ENCODE peak calls at places on chromosome 13, in five cellular contexts. M is fibroblast of mammary gland, J is SK-N-SH, H is skeletal muscle cell, G is fibroblast of pulmonary artery. D is an unnamed sample.

GRCh38 chr13:85286081-85286480 is 513.1 kb downstream of the SLITRK6 start:
- DNase-seq in M (no peak), J (no peak), H (no peak), G (peak; percentile 37), D (no peak)

GRCh38 chr13:89550842-89551422 is 1796.6 kb upstream of the MIR17HG start:
- DNase-seq in M (no peak), J (no peak), H (no peak), G (peak; percentile 16), D (no peak)

GRCh38 chr13:90415902-90416301 is 931.6 kb upstream of the MIR17HG start:
- DNase-seq in M (no peak), J (no peak), H (no peak), G (no peak), D (no peak)

GRCh38 chr13:51600703-51601102 is 16.4 kb downstream of the WDFY2 start:
- DNase-seq in M (no peak), J (no peak), H (no peak), G (no peak), D (no peak)

GRCh38 chr13:101140936-101141335 is 275.4 kb downstream of the NALCN start:
- DNase-seq in M (no peak), J (no peak), H (no peak), G (no peak), D (no peak)

GRCh38 chr13:89923731-89924130 is 1423.8 kb upstream of the MIR17HG start:
- DNase-seq in M (peak; percentile 33), J (no peak), H (peak; percentile 42), G (peak; percentile 21), D (no peak)

GRCh38 chr13:40485611-40486517 is 180.6 kb downstream of the FOXO1 start:
- DNase-seq in M (no peak), J (no peak), H (no peak), G (no peak), D (no peak)

GRCh38 chr13:56314755-56315154 is 826.0 kb upstream of the PRR20A start:
- DNase-seq in M (no peak), J (no peak), H (no peak), G (no peak), D (no peak)

GRCh38 chr13:113921763-113922162 is 52.1 kb downstream of the C13orf46 start:
- DNase-seq in M (no peak), J (no peak), H (no peak), G (no peak), D (no peak)

GRCh38 chr13:67296511-67296910 is 66.4 kb upstream of the PCDH9 start:
- DNase-seq in M (peak; percentile 78), J (no peak), H (no peak), G (no peak), D (no peak)

GRCh38 chr13:95153647-95154405 is 147.4 kb downstream of the ABCC4 start:
- DNase-seq in M (peak; percentile 31), J (no peak), H (peak; percentile 19), G (peak; percentile 64), D (peak; percentile 30)

GRCh38 chr13:38743499-38743898 is 56.6 kb downstream of the FREM2 start:
- DNase-seq in M (no peak), J (no peak), H (no peak), G (no peak), D (no peak)

GRCh38 chr13:21330126-21330861 is 128.8 kb downstream of the ZDHHC20 start:
- DNase-seq in M (no peak), J (no peak), H (no peak), G (no peak), D (no peak)

GRCh38 chr13:30734434-30734833 is 909 bp upstream of the ALOX5AP start:
- DNase-seq in M (peak; percentile 43), J (no peak), H (no peak), G (no peak), D (no peak)

GRCh38 chr13:113474179-113474578 is 16.3 kb downstream of the DCUN1D2 start:
- DNase-seq in M (peak; percentile 49), J (no peak), H (no peak), G (peak; percentile 91), D (no peak)

GRCh38 chr13:48531416-48532145 is 1.3 kb downstream of the RCBTB2 start:
- DNase-seq in M (no peak), J (no peak), H (no peak), G (no peak), D (no peak)

GRCh38 chr13:32838985-32839384 is 177.2 kb upstream of the KL start:
- DNase-seq in M (no peak), J (no peak), H (no peak), G (peak; percentile 30), D (no peak)

GRCh38 chr13:92849381-92849780 is 377.2 kb upstream of the GPC6 start:
- DNase-seq in M (no peak), J (no peak), H (no peak), G (no peak), D (no peak)

GRCh38 chr13:40220299-40220935 is 446.0 kb downstream of the FOXO1 start:
- DNase-seq in M (peak; percentile 69), J (no peak), H (no peak), G (peak; percentile 48), D (no peak)

GRCh38 chr13:43021926-43022670 is 1.3 kb upstream of the DNAJC15 start:
- DNase-seq in M (no peak), J (no peak), H (no peak), G (peak; percentile 57), D (no peak)

GRCh38 chr13:31485183-31485582 is 254.1 kb upstream of the RXFP2 start:
- DNase-seq in M (peak; percentile 75), J (no peak), H (no peak), G (peak; percentile 76), D (no peak)

GRCh38 chr13:20964904-20965303 is 62.4 kb upstream of the XPO4 start:
- DNase-seq in M (peak; percentile 38), J (no peak), H (peak; percentile 10), G (no peak), D (no peak)

GRCh38 chr13:103200118-103200885 is 134.1 kb upstream of the SLC10A2 start:
- DNase-seq in M (no peak), J (no peak), H (no peak), G (no peak), D (no peak)

GRCh38 chr13:24746618-24747247 is 17.2 kb upstream of the RNF17 start:
- DNase-seq in M (no peak), J (no peak), H (no peak), G (no peak), D (no peak)
- H3K4me3 ChIP-seq in M (no peak overlapping the region), J (no peak overlapping the region), H (peak overlapping the region; percentile 42), G (no peak overlapping the region), D (peak overlapping the region; percentile 13)

DNA sequence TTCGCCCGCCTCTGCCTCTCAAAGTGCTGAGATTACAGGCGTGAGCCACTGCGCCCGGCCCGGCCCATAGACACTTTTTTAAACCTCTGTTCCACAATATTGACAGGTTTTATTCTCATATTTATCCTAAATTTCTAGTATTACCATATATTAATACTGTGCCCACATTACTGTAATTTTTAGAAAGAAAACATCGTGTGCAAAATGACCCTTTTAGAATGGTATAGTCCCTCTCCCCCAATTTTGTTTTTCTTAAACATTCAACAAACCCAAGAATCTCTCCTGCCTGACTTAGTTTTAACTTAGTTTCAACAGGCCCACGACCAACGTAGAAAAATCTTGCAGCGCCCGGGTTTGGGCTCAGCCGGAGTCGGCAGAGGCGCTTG is 9.1 kb downstream of the CDX2 start:
- DNase-seq in M (no peak), J (no peak), H (no peak), G (no peak), D (no peak)
- H3K4me3 ChIP-seq in M (no peak overlapping the region), J (no peak overlapping the region), H (no peak overlapping the region), G (no peak overlapping the region), D (no peak overlapping the region)

GRCh38 chr13:98987275-98987674 is 9.4 kb upstream of the DOCK9 start:
- DNase-seq in M (no peak), J (no peak), H (no peak), G (no peak), D (no peak)

GRCh38 chr13:98986226-98986846 is 8.5 kb upstream of the DOCK9 start:
- DNase-seq in M (no peak), J (no peak), H (no peak), G (no peak), D (no peak)

GRCh38 chr13:98988782-98989181 is 10.9 kb upstream of the DOCK9 start:
- DNase-seq in M (no peak), J (no peak), H (no peak), G (no peak), D (no peak)

GRCh38 chr13:98989469-98990235 is 11.8 kb upstream of the DOCK9 start:
- DNase-seq in M (no peak), J (no peak), H (no peak), G (no peak), D (no peak)

DNA sequence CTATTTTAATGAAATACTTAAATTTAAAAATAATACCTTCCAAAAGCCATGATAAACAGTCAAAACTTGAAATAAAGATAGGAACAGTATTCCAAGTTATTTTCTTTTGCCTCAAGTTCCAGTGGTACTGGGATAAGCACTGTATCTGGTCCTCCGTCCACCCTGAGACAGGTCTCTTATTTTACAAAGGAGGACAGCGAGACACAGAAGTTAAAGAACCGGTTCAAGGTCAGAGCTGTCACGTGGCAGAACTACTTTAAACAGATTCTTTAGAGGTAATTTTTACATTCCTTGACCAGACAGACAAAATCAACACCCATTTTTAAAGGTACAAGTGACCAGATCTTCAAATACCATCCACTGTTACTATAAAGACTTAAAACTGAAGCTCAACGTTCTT is 10.4 kb upstream of the DOCK9 start:
- DNase-seq in M (no peak), J (no peak), H (no peak), G (no peak), D (no peak)
- H3K4me3 ChIP-seq in M (no peak overlapping the region), J (no peak overlapping the region), H (no peak overlapping the region), G (no peak overlapping the region), D (no peak overlapping the region)

GRCh38 chr13:36344173-36344572 is 2.0 kb downstream of the SPART start:
- DNase-seq in M (peak; percentile 84), J (no peak), H (peak; percentile 83), G (peak; percentile 88), D (no peak)
- H3K4me3 ChIP-seq in M (peak overlapping the region; percentile 74), J (no peak overlapping the region), H (peak overlapping the region; percentile 85), G (peak overlapping the region; percentile 92), D (no peak overlapping the region)

GRCh38 chr13:26698392-26699196 is 62.0 kb downstream of the GPR12 start:
- DNase-seq in M (peak; percentile 81), J (peak; percentile 87), H (peak; percentile 47), G (peak; percentile 90), D (peak; percentile 62)
- H3K4me3 ChIP-seq in M (peak overlapping the region; percentile 38), J (no peak overlapping the region), H (peak overlapping the region; percentile 30), G (no peak overlapping the region), D (no peak overlapping the region)

DNA sequence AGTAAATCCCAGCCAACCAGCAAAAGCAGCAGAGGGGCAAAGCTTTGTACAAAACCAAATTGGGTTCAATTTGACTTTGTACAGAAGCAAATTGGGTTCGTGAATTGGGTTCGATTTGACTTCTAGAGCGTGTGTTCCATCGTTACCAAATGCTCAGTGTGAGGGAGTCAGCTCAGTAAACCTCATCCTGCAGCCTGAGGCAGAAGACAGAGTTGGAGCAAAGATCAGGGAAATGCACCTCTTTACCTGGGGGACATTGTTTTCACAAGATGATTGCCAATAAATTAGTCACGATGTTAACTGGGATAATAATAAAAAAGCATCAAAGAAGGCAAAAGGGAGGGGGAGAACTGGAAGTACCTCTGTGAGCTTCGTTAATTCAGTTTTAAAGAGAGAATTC is 1.5 kb downstream of the RAB20 start:
- DNase-seq in M (no peak), J (no peak), H (no peak), G (no peak), D (no peak)
- H3K4me3 ChIP-seq in M (no peak overlapping the region), J (no peak overlapping the region), H (peak overlapping the region; percentile 81), G (peak overlapping the region; percentile 83), D (no peak overlapping the region)

D was measured in NT2/D1.